ENCODE peak calls at places on chromosomes 2 and 18, in seven cellular contexts. One of them, this sample, is unnamed.

GRCh38 chr2:63861220-63861822 is 19.6 kb downstream of the UGP2 start:
- DNase-seq in upper lobe of right lung: no peak
- DNase-seq in endodermal cell: peak
- DNase-seq in cardiac fibroblast: peak
- DNase-seq in activated B cell treated with CpG ODN at 0.5 μM for 24 hours: no peak
- DNase-seq in coronary artery: no peak
- DNase-seq in Panc1: no peak
- DNase-seq in this sample: no peak

GRCh38 chr18:58249677-58250076 is 205.7 kb downstream of the NEDD4L start:
- DNase-seq in upper lobe of right lung: no peak
- DNase-seq in endodermal cell: no peak
- DNase-seq in cardiac fibroblast: no peak
- DNase-seq in activated B cell treated with CpG ODN at 0.5 μM for 24 hours: no peak
- DNase-seq in coronary artery: no peak
- DNase-seq in Panc1: no peak
- DNase-seq in this sample: no peak

GRCh38 chr2:144493027-144493809 is 26.7 kb downstream of the ZEB2 start:
- DNase-seq in upper lobe of right lung: no peak
- DNase-seq in endodermal cell: no peak
- DNase-seq in cardiac fibroblast: no peak
- DNase-seq in activated B cell treated with CpG ODN at 0.5 μM for 24 hours: no peak
- DNase-seq in coronary artery: no peak
- DNase-seq in Panc1: no peak
- DNase-seq in this sample: no peak

GRCh38 chr2:74577448-74577847 is 22.9 kb downstream of the DOK1 start:
- DNase-seq in upper lobe of right lung: no peak
- DNase-seq in endodermal cell: no peak
- DNase-seq in cardiac fibroblast: peak
- DNase-seq in activated B cell treated with CpG ODN at 0.5 μM for 24 hours: no peak
- DNase-seq in coronary artery: no peak
- DNase-seq in Panc1: no peak
- DNase-seq in this sample: no peak

GRCh38 chr18:58402247-58402646 is 226.6 kb downstream of the ALPK2 start:
- DNase-seq in upper lobe of right lung: no peak
- DNase-seq in endodermal cell: peak
- DNase-seq in cardiac fibroblast: peak
- DNase-seq in activated B cell treated with CpG ODN at 0.5 μM for 24 hours: no peak
- DNase-seq in coronary artery: no peak
- DNase-seq in Panc1: no peak
- DNase-seq in this sample: no peak

GRCh38 chr18:37529863-37530262 is 35.7 kb downstream of the CELF4 start:
- DNase-seq in upper lobe of right lung: no peak
- DNase-seq in endodermal cell: no peak
- DNase-seq in cardiac fibroblast: peak
- DNase-seq in activated B cell treated with CpG ODN at 0.5 μM for 24 hours: no peak
- DNase-seq in coronary artery: no peak
- DNase-seq in Panc1: no peak
- DNase-seq in this sample: no peak

GRCh38 chr2:24402242-24403092 is 42.1 kb upstream of the ITSN2 start:
- DNase-seq in upper lobe of right lung: no peak
- DNase-seq in endodermal cell: no peak
- DNase-seq in cardiac fibroblast: no peak
- DNase-seq in activated B cell treated with CpG ODN at 0.5 μM for 24 hours: no peak
- DNase-seq in coronary artery: no peak
- DNase-seq in Panc1: no peak
- DNase-seq in this sample: no peak

GRCh38 chr2:5777089-5777488 is 84.9 kb downstream of the SOX11 start:
- DNase-seq in upper lobe of right lung: no peak
- DNase-seq in endodermal cell: no peak
- DNase-seq in cardiac fibroblast: no peak
- DNase-seq in activated B cell treated with CpG ODN at 0.5 μM for 24 hours: no peak
- DNase-seq in coronary artery: no peak
- DNase-seq in Panc1: no peak
- DNase-seq in this sample: no peak

GRCh38 chr2:96556441-96557330 is 20.1 kb downstream of the ARID5A start:
- DNase-seq in upper lobe of right lung: no peak
- DNase-seq in endodermal cell: no peak
- DNase-seq in cardiac fibroblast: peak
- DNase-seq in activated B cell treated with CpG ODN at 0.5 μM for 24 hours: no peak
- DNase-seq in coronary artery: no peak
- DNase-seq in Panc1: peak
- DNase-seq in this sample: no peak

GRCh38 chr2:88933980-88934379 is 242.5 kb downstream of the RPIA start:
- DNase-seq in upper lobe of right lung: no peak
- DNase-seq in endodermal cell: no peak
- DNase-seq in cardiac fibroblast: peak
- DNase-seq in activated B cell treated with CpG ODN at 0.5 μM for 24 hours: no peak
- DNase-seq in coronary artery: no peak
- DNase-seq in Panc1: no peak
- DNase-seq in this sample: no peak

GRCh38 chr2:42196403-42197267 is 27.5 kb downstream of the EML4 start:
- DNase-seq in upper lobe of right lung: no peak
- DNase-seq in endodermal cell: peak
- DNase-seq in cardiac fibroblast: peak
- DNase-seq in activated B cell treated with CpG ODN at 0.5 μM for 24 hours: no peak
- DNase-seq in coronary artery: no peak
- DNase-seq in Panc1: no peak
- DNase-seq in this sample: no peak

GRCh38 chr2:164816046-164816445 is 25.6 kb downstream of the COBLL1 start:
- DNase-seq in upper lobe of right lung: no peak
- DNase-seq in endodermal cell: no peak
- DNase-seq in cardiac fibroblast: no peak
- DNase-seq in activated B cell treated with CpG ODN at 0.5 μM for 24 hours: no peak
- DNase-seq in coronary artery: no peak
- DNase-seq in Panc1: no peak
- DNase-seq in this sample: no peak

GRCh38 chr2:186459009-186459408 is 27.1 kb upstream of the ZC3H15 start:
- DNase-seq in upper lobe of right lung: no peak
- DNase-seq in endodermal cell: no peak
- DNase-seq in cardiac fibroblast: peak
- DNase-seq in activated B cell treated with CpG ODN at 0.5 μM for 24 hours: no peak
- DNase-seq in coronary artery: no peak
- DNase-seq in Panc1: no peak
- DNase-seq in this sample: no peak

GRCh38 chr2:96739051-96739632 is 722 bp downstream of the LMAN2L start:
- DNase-seq in upper lobe of right lung: no peak
- DNase-seq in endodermal cell: no peak
- DNase-seq in cardiac fibroblast: no peak
- DNase-seq in activated B cell treated with CpG ODN at 0.5 μM for 24 hours: no peak
- DNase-seq in coronary artery: no peak
- DNase-seq in Panc1: no peak
- DNase-seq in this sample: no peak

GRCh38 chr2:60567919-60568874 is 14.7 kb upstream of the BCL11A start:
- DNase-seq in upper lobe of right lung: no peak
- DNase-seq in endodermal cell: no peak
- DNase-seq in cardiac fibroblast: no peak
- DNase-seq in activated B cell treated with CpG ODN at 0.5 μM for 24 hours: no peak
- DNase-seq in coronary artery: no peak
- DNase-seq in Panc1: no peak
- DNase-seq in this sample: no peak

GRCh38 chr2:163467206-163467605 is 268.6 kb downstream of the FIGN start:
- DNase-seq in upper lobe of right lung: no peak
- DNase-seq in endodermal cell: no peak
- DNase-seq in cardiac fibroblast: no peak
- DNase-seq in activated B cell treated with CpG ODN at 0.5 μM for 24 hours: no peak
- DNase-seq in coronary artery: no peak
- DNase-seq in Panc1: no peak
- DNase-seq in this sample: no peak

GRCh38 chr2:74383254-74383653 is 3.1 kb upstream of the DCTN1 start:
- DNase-seq in upper lobe of right lung: no peak
- DNase-seq in endodermal cell: no peak
- DNase-seq in cardiac fibroblast: peak
- DNase-seq in activated B cell treated with CpG ODN at 0.5 μM for 24 hours: no peak
- DNase-seq in coronary artery: no peak
- DNase-seq in Panc1: no peak
- DNase-seq in this sample: no peak

GRCh38 chr2:217667545-217667944 is 335.2 kb downstream of the TNS1 start:
- DNase-seq in upper lobe of right lung: no peak
- DNase-seq in endodermal cell: no peak
- DNase-seq in cardiac fibroblast: no peak
- DNase-seq in activated B cell treated with CpG ODN at 0.5 μM for 24 hours: no peak
- DNase-seq in coronary artery: no peak
- DNase-seq in Panc1: no peak
- DNase-seq in this sample: no peak

GRCh38 chr2:23475036-23475435 is 90.1 kb downstream of the KLHL29 start:
- DNase-seq in upper lobe of right lung: peak
- DNase-seq in endodermal cell: peak
- DNase-seq in cardiac fibroblast: no peak
- DNase-seq in activated B cell treated with CpG ODN at 0.5 μM for 24 hours: no peak
- DNase-seq in coronary artery: no peak
- DNase-seq in Panc1: no peak
- DNase-seq in this sample: no peak

GRCh38 chr2:85886585-85886984 is 2.2 kb downstream of the ST3GAL5 start:
- DNase-seq in upper lobe of right lung: peak
- DNase-seq in endodermal cell: no peak
- DNase-seq in cardiac fibroblast: peak
- DNase-seq in activated B cell treated with CpG ODN at 0.5 μM for 24 hours: no peak
- DNase-seq in coronary artery: no peak
- DNase-seq in Panc1: no peak
- DNase-seq in this sample: peak

GRCh38 chr2:18959200-18959599 is 369.8 kb upstream of the NT5C1B start:
- DNase-seq in upper lobe of right lung: no peak
- DNase-seq in endodermal cell: no peak
- DNase-seq in cardiac fibroblast: no peak
- DNase-seq in activated B cell treated with CpG ODN at 0.5 μM for 24 hours: no peak
- DNase-seq in coronary artery: no peak
- DNase-seq in Panc1: no peak
- DNase-seq in this sample: no peak
- TF ChIP-seq CTCF in upper lobe of right lung: no peak
- TF ChIP-seq CTCF in endodermal cell: no peak
- TF ChIP-seq CTCF in cardiac fibroblast: no peak
- TF ChIP-seq CTCF in activated B cell treated with CpG ODN at 0.5 μM for 24 hours: no peak
- TF ChIP-seq CTCF in coronary artery: no peak
- TF ChIP-seq CTCF in Panc1: no peak
- TF ChIP-seq CTCF in this sample: no peak

GRCh38 chr2:191234456-191234855 is 10.7 kb upstream of the MYO1B start:
- DNase-seq in upper lobe of right lung: no peak
- DNase-seq in endodermal cell: no peak
- DNase-seq in cardiac fibroblast: no peak
- DNase-seq in activated B cell treated with CpG ODN at 0.5 μM for 24 hours: no peak
- DNase-seq in coronary artery: no peak
- DNase-seq in Panc1: no peak
- DNase-seq in this sample: no peak

GRCh38 chr2:191233533-191233932 is 11.7 kb upstream of the MYO1B start:
- DNase-seq in upper lobe of right lung: no peak
- DNase-seq in endodermal cell: no peak
- DNase-seq in cardiac fibroblast: no peak
- DNase-seq in activated B cell treated with CpG ODN at 0.5 μM for 24 hours: no peak
- DNase-seq in coronary artery: no peak
- DNase-seq in Panc1: no peak
- DNase-seq in this sample: no peak

GRCh38 chr2:191230174-191230573 is 15.0 kb upstream of the MYO1B start:
- DNase-seq in upper lobe of right lung: no peak
- DNase-seq in endodermal cell: no peak
- DNase-seq in cardiac fibroblast: peak
- DNase-seq in activated B cell treated with CpG ODN at 0.5 μM for 24 hours: no peak
- DNase-seq in coronary artery: no peak
- DNase-seq in Panc1: no peak
- DNase-seq in this sample: no peak

GRCh38 chr2:191228861-191229260 is 16.3 kb upstream of the MYO1B start:
- DNase-seq in upper lobe of right lung: no peak
- DNase-seq in endodermal cell: no peak
- DNase-seq in cardiac fibroblast: no peak
- DNase-seq in activated B cell treated with CpG ODN at 0.5 μM for 24 hours: no peak
- DNase-seq in coronary artery: no peak
- DNase-seq in Panc1: no peak
- DNase-seq in this sample: no peak

DNA sequence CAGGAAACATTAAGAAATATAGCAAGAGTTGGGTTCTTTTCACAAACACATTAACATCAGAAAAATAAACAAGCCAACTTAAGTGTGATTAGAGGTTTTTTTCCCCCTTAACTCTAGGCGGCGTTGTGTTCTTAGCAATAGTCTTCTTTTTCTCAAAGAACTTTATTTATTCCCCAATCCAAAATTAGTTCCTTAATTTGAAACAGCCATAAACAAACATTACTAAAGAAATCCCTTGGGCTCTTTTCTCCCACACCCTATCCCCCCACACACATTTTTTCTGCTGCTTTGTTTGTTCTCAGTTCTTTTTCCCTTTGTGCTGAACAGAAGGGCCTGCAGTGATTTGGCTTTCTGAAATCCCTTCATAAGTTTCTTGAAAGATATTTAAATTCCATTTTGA is 13.2 kb upstream of the MYO1B start:
- DNase-seq in upper lobe of right lung: no peak
- DNase-seq in endodermal cell: no peak
- DNase-seq in cardiac fibroblast: peak
- DNase-seq in activated B cell treated with CpG ODN at 0.5 μM for 24 hours: no peak
- DNase-seq in coronary artery: no peak
- DNase-seq in Panc1: no peak
- DNase-seq in this sample: no peak
- TF ChIP-seq CTCF in upper lobe of right lung: peak
- TF ChIP-seq CTCF in endodermal cell: peak
- TF ChIP-seq CTCF in cardiac fibroblast: peak
- TF ChIP-seq CTCF in activated B cell treated with CpG ODN at 0.5 μM for 24 hours: no peak
- TF ChIP-seq CTCF in coronary artery: no peak
- TF ChIP-seq CTCF in Panc1: peak
- TF ChIP-seq CTCF in this sample: no peak

GRCh38 chr2:102356381-102356712 is 751 bp downstream of the IL18R1 start:
- DNase-seq in upper lobe of right lung: no peak
- DNase-seq in endodermal cell: no peak
- DNase-seq in cardiac fibroblast: no peak
- DNase-seq in activated B cell treated with CpG ODN at 0.5 μM for 24 hours: no peak
- DNase-seq in coronary artery: no peak
- DNase-seq in Panc1: no peak
- DNase-seq in this sample: no peak
- TF ChIP-seq CTCF in upper lobe of right lung: no peak
- TF ChIP-seq CTCF in endodermal cell: no peak
- TF ChIP-seq CTCF in cardiac fibroblast: no peak
- TF ChIP-seq CTCF in activated B cell treated with CpG ODN at 0.5 μM for 24 hours: no peak
- TF ChIP-seq CTCF in coronary artery: no peak
- TF ChIP-seq CTCF in Panc1: no peak
- TF ChIP-seq CTCF in this sample: no peak

GRCh38 chr2:220057922-220058321 is 430.5 kb downstream of the SLC4A3 start:
- DNase-seq in upper lobe of right lung: no peak
- DNase-seq in endodermal cell: no peak
- DNase-seq in cardiac fibroblast: no peak
- DNase-seq in activated B cell treated with CpG ODN at 0.5 μM for 24 hours: no peak
- DNase-seq in coronary artery: no peak
- DNase-seq in Panc1: no peak
- DNase-seq in this sample: no peak

GRCh38 chr2:220051716-220052115 is 424.3 kb downstream of the SLC4A3 start:
- DNase-seq in upper lobe of right lung: no peak
- DNase-seq in endodermal cell: no peak
- DNase-seq in cardiac fibroblast: no peak
- DNase-seq in activated B cell treated with CpG ODN at 0.5 μM for 24 hours: no peak
- DNase-seq in coronary artery: no peak
- DNase-seq in Panc1: no peak
- DNase-seq in this sample: no peak

GRCh38 chr2:220053919-220054318 is 426.5 kb downstream of the SLC4A3 start:
- DNase-seq in upper lobe of right lung: no peak
- DNase-seq in endodermal cell: no peak
- DNase-seq in cardiac fibroblast: no peak
- DNase-seq in activated B cell treated with CpG ODN at 0.5 μM for 24 hours: no peak
- DNase-seq in coronary artery: no peak
- DNase-seq in Panc1: no peak
- DNase-seq in this sample: no peak
- TF ChIP-seq CTCF in upper lobe of right lung: no peak
- TF ChIP-seq CTCF in endodermal cell: peak
- TF ChIP-seq CTCF in cardiac fibroblast: peak
- TF ChIP-seq CTCF in activated B cell treated with CpG ODN at 0.5 μM for 24 hours: no peak
- TF ChIP-seq CTCF in coronary artery: no peak
- TF ChIP-seq CTCF in Panc1: peak
- TF ChIP-seq CTCF in this sample: no peak

This sample was measured in natural killer cell.